ENCODE peak calls at places on chromosomes 12 and 14, in four cellular contexts. One of them, this sample, is unnamed.

GRCh38 chr12:132379996-132380395 is 50.6 kb upstream of the GALNT9 start:
- DNase-seq in CD8-positive, alpha-beta memory T cell: no peak
- DNase-seq in breast epithelium: no peak
- DNase-seq in neuronal stem cell: no peak
- DNase-seq in this sample: no peak

GRCh38 chr12:48061943-48062719 is 43.7 kb downstream of the SENP1 start:
- DNase-seq in CD8-positive, alpha-beta memory T cell: no peak
- DNase-seq in breast epithelium: no peak
- DNase-seq in neuronal stem cell: peak
- DNase-seq in this sample: no peak

GRCh38 chr12:25793196-25793595 is 165.3 kb upstream of the RASSF8 start:
- DNase-seq in CD8-positive, alpha-beta memory T cell: no peak
- DNase-seq in breast epithelium: no peak
- DNase-seq in neuronal stem cell: no peak
- DNase-seq in this sample: no peak

GRCh38 chr14:68392393-68393085 is 400.3 kb downstream of the ZFP36L1 start:
- DNase-seq in CD8-positive, alpha-beta memory T cell: no peak
- DNase-seq in breast epithelium: peak
- DNase-seq in neuronal stem cell: peak
- DNase-seq in this sample: no peak

GRCh38 chr14:29240046-29240445 is 473.5 kb downstream of the FOXG1 start:
- DNase-seq in CD8-positive, alpha-beta memory T cell: no peak
- DNase-seq in breast epithelium: no peak
- DNase-seq in neuronal stem cell: no peak
- DNase-seq in this sample: no peak

GRCh38 chr14:103628221-103628683 is 759 bp upstream of the KLC1 start:
- DNase-seq in CD8-positive, alpha-beta memory T cell: no peak
- DNase-seq in breast epithelium: peak
- DNase-seq in neuronal stem cell: peak
- DNase-seq in this sample: no peak

GRCh38 chr12:103379670-103380069 is 116.1 kb downstream of the C12orf42 start:
- DNase-seq in CD8-positive, alpha-beta memory T cell: no peak
- DNase-seq in breast epithelium: no peak
- DNase-seq in neuronal stem cell: no peak
- DNase-seq in this sample: no peak

GRCh38 chr12:90909069-90909676 is 45.8 kb downstream of the CCER1 start:
- DNase-seq in CD8-positive, alpha-beta memory T cell: no peak
- DNase-seq in breast epithelium: no peak
- DNase-seq in neuronal stem cell: peak
- DNase-seq in this sample: no peak

GRCh38 chr12:131194166-131194565 is 240.5 kb downstream of the ADGRD1 start:
- DNase-seq in CD8-positive, alpha-beta memory T cell: no peak
- DNase-seq in breast epithelium: no peak
- DNase-seq in neuronal stem cell: no peak
- DNase-seq in this sample: no peak

GRCh38 chr12:76866726-76867125 is 12.1 kb downstream of the CSRP2 start:
- DNase-seq in CD8-positive, alpha-beta memory T cell: no peak
- DNase-seq in breast epithelium: no peak
- DNase-seq in neuronal stem cell: peak
- DNase-seq in this sample: no peak

GRCh38 chr12:68387338-68387737 is 55.2 kb upstream of the MDM1 start:
- DNase-seq in CD8-positive, alpha-beta memory T cell: no peak
- DNase-seq in breast epithelium: no peak
- DNase-seq in neuronal stem cell: no peak
- DNase-seq in this sample: no peak

GRCh38 chr12:29634057-29634456 is 136.6 kb upstream of the OVCH1 start:
- DNase-seq in CD8-positive, alpha-beta memory T cell: no peak
- DNase-seq in breast epithelium: no peak
- DNase-seq in neuronal stem cell: no peak
- DNase-seq in this sample: no peak

GRCh38 chr14:103257211-103257962 is 76.7 kb upstream of the EIF5 start:
- DNase-seq in CD8-positive, alpha-beta memory T cell: no peak
- DNase-seq in breast epithelium: no peak
- DNase-seq in neuronal stem cell: no peak
- DNase-seq in this sample: no peak

GRCh38 chr14:53347046-53347445 is 193.9 kb upstream of the DDHD1 start:
- DNase-seq in CD8-positive, alpha-beta memory T cell: no peak
- DNase-seq in breast epithelium: no peak
- DNase-seq in neuronal stem cell: no peak
- DNase-seq in this sample: no peak

GRCh38 chr12:109589240-109589590 is 15.6 kb downstream of the MVK start:
- DNase-seq in CD8-positive, alpha-beta memory T cell: no peak
- DNase-seq in breast epithelium: no peak
- DNase-seq in neuronal stem cell: no peak
- DNase-seq in this sample: no peak

GRCh38 chr14:100376751-100377171 is 53.6 kb downstream of the SLC25A47 start:
- DNase-seq in CD8-positive, alpha-beta memory T cell: no peak
- DNase-seq in breast epithelium: no peak
- DNase-seq in neuronal stem cell: no peak
- DNase-seq in this sample: no peak

GRCh38 chr12:113318900-113319628 is 15.8 kb downstream of the SLC8B1 start:
- DNase-seq in CD8-positive, alpha-beta memory T cell: no peak
- DNase-seq in breast epithelium: no peak
- DNase-seq in neuronal stem cell: no peak
- DNase-seq in this sample: no peak

GRCh38 chr12:108620236-108620879 is 13.3 kb downstream of the SELPLG start:
- DNase-seq in CD8-positive, alpha-beta memory T cell: no peak
- DNase-seq in breast epithelium: no peak
- DNase-seq in neuronal stem cell: no peak
- DNase-seq in this sample: no peak

GRCh38 chr12:116454076-116454475 is 105.1 kb upstream of the MAP1LC3B2 start:
- DNase-seq in CD8-positive, alpha-beta memory T cell: no peak
- DNase-seq in breast epithelium: no peak
- DNase-seq in neuronal stem cell: no peak
- DNase-seq in this sample: no peak

GRCh38 chr12:7114008-7114407 is 5.0 kb upstream of the C1RL start:
- DNase-seq in CD8-positive, alpha-beta memory T cell: no peak
- DNase-seq in breast epithelium: no peak
- DNase-seq in neuronal stem cell: no peak
- DNase-seq in this sample: no peak

GRCh38 chr14:92553456-92553855 is 39.9 kb downstream of the RIN3 start:
- DNase-seq in CD8-positive, alpha-beta memory T cell: no peak
- DNase-seq in breast epithelium: no peak
- DNase-seq in neuronal stem cell: no peak
- DNase-seq in this sample: no peak

GRCh38 chr14:54168489-54168888 is 211.9 kb upstream of the BMP4 start:
- DNase-seq in CD8-positive, alpha-beta memory T cell: no peak
- DNase-seq in breast epithelium: no peak
- DNase-seq in neuronal stem cell: no peak
- DNase-seq in this sample: no peak

GRCh38 chr12:110338754-110339153 is 57.7 kb downstream of the ATP2A2 start:
- DNase-seq in CD8-positive, alpha-beta memory T cell: no peak
- DNase-seq in breast epithelium: no peak
- DNase-seq in neuronal stem cell: no peak
- DNase-seq in this sample: no peak

GRCh38 chr14:95545769-95546168 is 10.9 kb downstream of the GLRX5 start:
- DNase-seq in CD8-positive, alpha-beta memory T cell: no peak
- DNase-seq in breast epithelium: no peak
- DNase-seq in neuronal stem cell: no peak
- DNase-seq in this sample: no peak

GRCh38 chr12:22408605-22409004 is 74.1 kb upstream of the ST8SIA1 start:
- DNase-seq in CD8-positive, alpha-beta memory T cell: no peak
- DNase-seq in breast epithelium: peak
- DNase-seq in neuronal stem cell: no peak
- DNase-seq in this sample: no peak

GRCh38 chr12:94689646-94690036 is 39.3 kb upstream of the TMCC3 start:
- DNase-seq in CD8-positive, alpha-beta memory T cell: no peak
- DNase-seq in breast epithelium: no peak
- DNase-seq in neuronal stem cell: no peak
- DNase-seq in this sample: no peak

GRCh38 chr14:51225751-51226150 is 14.3 kb upstream of the TMX1 start:
- DNase-seq in CD8-positive, alpha-beta memory T cell: no peak
- DNase-seq in breast epithelium: no peak
- DNase-seq in neuronal stem cell: no peak
- DNase-seq in this sample: no peak

GRCh38 chr12:3225796-3226180 is 148.6 kb downstream of the TSPAN9 start:
- DNase-seq in CD8-positive, alpha-beta memory T cell: no peak
- DNase-seq in breast epithelium: no peak
- DNase-seq in neuronal stem cell: no peak
- DNase-seq in this sample: no peak

GRCh38 chr12:19220205-19220604 is 90.7 kb downstream of the PLEKHA5 start:
- DNase-seq in CD8-positive, alpha-beta memory T cell: no peak
- DNase-seq in breast epithelium: no peak
- DNase-seq in neuronal stem cell: no peak
- DNase-seq in this sample: no peak

GRCh38 chr12:49636979-49637378 is 13.6 kb downstream of the PRPF40B start:
- DNase-seq in CD8-positive, alpha-beta memory T cell: peak
- DNase-seq in breast epithelium: peak
- DNase-seq in neuronal stem cell: peak
- DNase-seq in this sample: peak

GRCh38 chr14:89415139-89415538 is 1.9 kb downstream of the FOXN3 start:
- DNase-seq in CD8-positive, alpha-beta memory T cell: no peak
- DNase-seq in breast epithelium: no peak
- DNase-seq in neuronal stem cell: no peak
- DNase-seq in this sample: no peak
- H3K27ac ChIP-seq in CD8-positive, alpha-beta memory T cell: no peak
- H3K27ac ChIP-seq in breast epithelium: peak
- H3K27ac ChIP-seq in neuronal stem cell: no peak
- H3K27ac ChIP-seq in this sample: no peak

GRCh38 chr14:39168591-39168990 is 1.5 kb downstream of the TRAPPC6B start:
- DNase-seq in CD8-positive, alpha-beta memory T cell: no peak
- DNase-seq in breast epithelium: no peak
- DNase-seq in neuronal stem cell: no peak
- DNase-seq in this sample: no peak
- H3K27ac ChIP-seq in CD8-positive, alpha-beta memory T cell: no peak
- H3K27ac ChIP-seq in breast epithelium: no peak
- H3K27ac ChIP-seq in neuronal stem cell: no peak
- H3K27ac ChIP-seq in this sample: no peak

DNA sequence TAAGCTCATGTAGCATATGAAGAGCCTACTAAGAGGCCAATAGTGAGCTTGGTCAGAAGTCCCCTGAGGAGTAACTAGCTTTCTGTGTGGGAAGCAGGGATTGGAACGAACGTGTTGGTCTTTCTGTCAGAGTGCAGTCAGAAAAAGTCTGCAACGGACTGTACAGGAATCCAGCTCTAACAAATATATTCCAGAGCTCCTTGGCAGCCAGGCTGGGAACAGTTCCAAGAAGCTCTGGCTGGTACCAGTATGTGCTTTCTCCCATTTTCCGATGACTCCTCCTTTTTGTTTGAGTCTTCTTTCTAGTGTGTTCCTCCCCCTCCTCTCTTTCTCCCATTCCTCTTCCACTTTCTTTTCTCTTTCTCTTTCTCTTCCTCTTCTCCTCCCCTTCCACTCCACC is 59.8 kb downstream of the TTLL5 start:
- DNase-seq in CD8-positive, alpha-beta memory T cell: no peak
- DNase-seq in breast epithelium: peak
- DNase-seq in neuronal stem cell: no peak
- DNase-seq in this sample: no peak
- H3K27ac ChIP-seq in CD8-positive, alpha-beta memory T cell: no peak
- H3K27ac ChIP-seq in breast epithelium: peak
- H3K27ac ChIP-seq in neuronal stem cell: no peak
- H3K27ac ChIP-seq in this sample: no peak

GRCh38 chr14:60125918-60126317 is 34.2 kb downstream of the PCNX4 start:
- DNase-seq in CD8-positive, alpha-beta memory T cell: no peak
- DNase-seq in breast epithelium: no peak
- DNase-seq in neuronal stem cell: no peak
- DNase-seq in this sample: no peak
- H3K27ac ChIP-seq in CD8-positive, alpha-beta memory T cell: no peak
- H3K27ac ChIP-seq in breast epithelium: no peak
- H3K27ac ChIP-seq in neuronal stem cell: no peak
- H3K27ac ChIP-seq in this sample: no peak

This sample was measured in HL-60.